ENCODE peak calls at places on chromosomes 4 and X, in six cellular contexts. M is GM13976, X is retinal pigment epithelial cell, L is brain microvascular endothelial cell, C is Panc1, W is neural crest cell. J is an unnamed sample.

GRCh38 chrX:72045552-72046277 is 86.0 kb downstream of the RTL5 start:
- DNase-seq in L (no peak), X (no peak), C (no peak), M (no peak), W (no peak), J (no peak)

GRCh38 chrX:54826598-54826997 is 19.1 kb downstream of the MAGED2 start:
- DNase-seq in C (no peak), L (no peak), W (no peak), X (no peak), M (no peak), J (no peak)

GRCh38 chrX:110966839-110967238 is 129.2 kb upstream of the PAK3 start:
- DNase-seq in W (no peak), X (no peak), M (no peak), C (no peak), L (no peak), J (no peak)

GRCh38 chr4:72397314-72397713 is 171.7 kb downstream of the ADAMTS3 start:
- DNase-seq in X (no peak), W (no peak), L (no peak), M (no peak), C (no peak), J (no peak)

GRCh38 chrX:101265869-101266428 is 25.2 kb downstream of the TAF7L start:
- DNase-seq in C (no peak), W (no peak), L (peak), M (no peak), X (peak), J (no peak)

GRCh38 chrX:20211261-20211786 is 55.4 kb downstream of the RPS6KA3 start:
- DNase-seq in X (no peak), L (no peak), C (no peak), M (no peak), W (no peak), J (no peak)

GRCh38 chrX:1537031-1537715 is at the start of gene P2RY8:
- DNase-seq in W (no peak), L (peak), C (no peak), X (no peak), M (peak), J (peak)

GRCh38 chr4:8821151-8821950 is 50.3 kb downstream of the HMX1 start:
- DNase-seq in W (no peak), X (no peak), L (no peak), C (no peak), M (no peak), J (no peak)

GRCh38 chr4:154614306-154614705 is 1.9 kb upstream of the FGG start:
- DNase-seq in W (no peak), X (no peak), M (no peak), L (no peak), C (no peak), J (no peak)

GRCh38 chr4:55819634-55820033 is at the start of gene EXOC1L:
- DNase-seq in W (peak), L (peak), C (no peak), M (no peak), X (no peak), J (peak)

GRCh38 chr4:53656421-53656981 is 65.2 kb upstream of the LNX1 start:
- DNase-seq in X (no peak), M (no peak), W (no peak), L (no peak), C (no peak), J (no peak)

GRCh38 chr4:76620723-76621463 is 185.9 kb downstream of the SHROOM3 start:
- DNase-seq in W (no peak), X (no peak), C (no peak), M (no peak), L (no peak), J (no peak)

GRCh38 chrX:45006002-45006800 is 133.2 kb downstream of the KDM6A start:
- DNase-seq in M (no peak), W (no peak), X (no peak), L (peak), C (no peak), J (peak)

GRCh38 chr4:90069151-90069550 is 58.0 kb upstream of the CCSER1 start:
- DNase-seq in X (peak), W (no peak), L (no peak), M (no peak), C (no peak), J (no peak)

GRCh38 chr4:98845960-98846359 is 83.0 kb downstream of the EIF4E start:
- DNase-seq in X (no peak), M (no peak), C (no peak), L (no peak), W (no peak), J (no peak)

GRCh38 chrX:80216086-80216485 is 201.5 kb downstream of the TBX22 start:
- DNase-seq in M (no peak), W (no peak), C (no peak), X (no peak), L (peak), J (no peak)

GRCh38 chrX:114717921-114718320 is 134.0 kb downstream of the HTR2C start:
- DNase-seq in X (no peak), C (no peak), W (peak), M (no peak), L (no peak), J (peak)

GRCh38 chrX:8010105-8010504 is 82.9 kb upstream of the PNPLA4 start:
- DNase-seq in M (no peak), W (no peak), X (no peak), L (no peak), C (no peak), J (no peak)

GRCh38 chr4:119039779-119040178 is 95.9 kb upstream of the MYOZ2 start:
- DNase-seq in M (no peak), C (no peak), L (no peak), W (no peak), X (no peak), J (peak)

GRCh38 chr4:119493419-119493818 is 135.2 kb downstream of the PDE5A start:
- DNase-seq in L (no peak), W (no peak), M (no peak), X (no peak), C (no peak), J (no peak)

GRCh38 chr4:142128529-142128928 is 492.1 kb downstream of the IL15 start:
- DNase-seq in L (no peak), X (peak), C (no peak), M (no peak), W (no peak), J (no peak)

GRCh38 chr4:52198356-52198755 is 147.3 kb downstream of the SPATA18 start:
- DNase-seq in W (no peak), C (no peak), M (no peak), L (no peak), X (no peak), J (no peak)

GRCh38 chrX:136310411-136310810 is 9.6 kb downstream of the ADGRG4 start:
- DNase-seq in X (peak), M (no peak), L (peak), W (no peak), C (no peak), J (no peak)

GRCh38 chr4:124641715-124642380 is 70.7 kb downstream of the ANKRD50 start:
- DNase-seq in L (peak), X (peak), C (peak), W (no peak), M (no peak), J (no peak)

GRCh38 chr4:53005149-53005546 is 143.0 kb downstream of the RASL11B start:
- DNase-seq in L (no peak), C (no peak), M (no peak), W (no peak), X (no peak), J (no peak)

DNA sequence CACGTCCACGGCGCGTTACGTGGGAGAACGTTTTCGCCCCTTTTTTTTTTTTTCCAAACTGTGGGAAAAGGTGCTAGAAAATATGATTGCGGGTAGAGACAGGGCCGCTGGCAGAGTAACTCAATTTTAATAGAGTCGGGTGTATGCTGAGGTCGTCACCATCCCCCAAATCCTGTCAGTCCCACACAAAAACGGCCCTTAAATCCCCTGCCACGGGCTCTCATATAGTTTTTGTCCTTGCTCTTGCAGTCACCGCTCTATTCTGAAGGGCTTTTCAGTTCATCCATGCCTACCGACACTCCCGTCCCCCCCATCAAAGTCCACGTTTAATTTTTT is 796 bp upstream of the MED14 start:
- DNase-seq in W (peak), X (no peak), C (no peak), L (no peak), M (no peak), J (no peak)
- TF ChIP-seq CTCF in W (no peak), X (no peak), C (no peak), L (no peak), M (no peak), J (no peak)

DNA sequence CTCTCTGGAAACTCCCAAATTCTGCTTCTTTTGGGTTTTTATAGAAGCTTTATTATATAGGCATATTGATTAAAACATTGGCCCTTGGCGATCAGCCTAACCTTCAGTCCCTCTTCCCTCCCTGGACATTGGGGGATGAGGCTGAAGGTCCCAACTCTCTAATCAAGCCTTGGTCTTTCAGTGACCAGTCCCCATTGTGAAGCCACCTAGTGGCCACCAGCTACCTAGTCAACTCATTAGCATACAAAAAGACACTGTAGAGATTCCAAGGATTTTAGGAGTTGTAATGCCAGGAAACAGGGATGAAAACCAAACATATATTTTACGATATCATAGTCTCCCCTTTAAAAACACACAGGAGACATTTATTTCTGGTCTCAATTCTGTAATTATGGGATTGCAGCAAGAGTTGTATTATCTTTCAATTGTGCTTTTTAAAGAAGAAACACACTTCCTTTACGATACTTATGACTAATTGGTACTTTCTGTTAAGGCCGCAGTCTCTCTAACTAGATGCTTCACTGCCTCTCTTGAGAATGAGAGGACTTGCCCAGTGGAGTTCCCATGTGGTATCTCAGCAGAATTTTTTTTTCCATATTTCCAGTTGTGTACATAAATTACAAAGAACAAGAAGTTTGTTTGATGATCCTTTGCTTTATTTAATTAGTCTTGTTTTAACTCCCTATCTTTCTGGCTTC is 58.2 kb downstream of the WDR17 start:
- DNase-seq in X (no peak), C (no peak), L (no peak), M (peak), W (no peak), J (peak)
- TF ChIP-seq CTCF in X (peak), C (peak), L (peak), M (peak), W (peak), J (peak)

GRCh38 chr4:74390677-74391076 is 25.7 kb downstream of the EREG start:
- DNase-seq in L (no peak), M (no peak), C (no peak), W (no peak), X (no peak), J (no peak)
- TF ChIP-seq CTCF in L (no peak), M (no peak), C (no peak), W (no peak), X (no peak), J (no peak)

GRCh38 chrX:43961699-43962098 is 11.5 kb downstream of the NDP start:
- DNase-seq in W (no peak), C (no peak), M (no peak), X (no peak), L (no peak), J (no peak)

GRCh38 chrX:43963726-43964125 is 9.5 kb downstream of the NDP start:
- DNase-seq in L (no peak), C (no peak), X (no peak), W (no peak), M (no peak), J (no peak)

GRCh38 chrX:43962636-43963035 is 10.6 kb downstream of the NDP start:
- DNase-seq in W (no peak), X (no peak), L (no peak), C (no peak), M (no peak), J (no peak)

GRCh38 chrX:43956034-43956433 is 17.2 kb downstream of the NDP start:
- DNase-seq in X (no peak), C (no peak), L (no peak), M (no peak), W (no peak), J (no peak)

DNA sequence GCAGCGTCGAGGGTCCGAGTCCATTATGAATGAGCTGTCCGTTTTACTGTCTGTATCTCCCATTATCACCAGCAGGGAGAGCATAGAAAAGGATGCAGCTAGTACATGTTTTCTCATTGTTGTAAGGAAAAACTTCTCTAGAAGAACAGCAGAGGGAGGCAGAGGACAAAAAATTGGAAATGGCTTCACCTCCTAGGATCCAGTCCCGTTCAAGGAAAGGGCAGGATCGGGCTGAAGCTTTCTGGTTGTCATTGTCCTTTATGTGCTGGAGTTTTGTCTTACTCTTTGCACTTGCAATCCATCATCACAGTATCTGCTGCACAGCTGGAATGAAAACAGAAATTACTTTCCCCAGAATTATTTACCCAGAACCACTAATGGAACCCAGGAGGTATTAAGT is 14.7 kb downstream of the NDP start:
- DNase-seq in C (peak), L (peak), M (peak), W (peak), X (peak), J (peak)
- TF ChIP-seq CTCF in C (peak), L (peak), M (peak), W (peak), X (peak), J (peak)